ENCODE peak calls at places on chromosomes 4 and X, in seven cellular contexts. One of them, this sample, is unnamed.

GRCh38 chrX:143648705-143649104 is 12.8 kb upstream of the SLITRK4 start:
- DNase-seq in iris pigment epithelial cell: no peak
- DNase-seq in cerebellum: no peak
- DNase-seq in stromal cell of bone marrow: no peak
- DNase-seq in left cardiac atrium: no peak
- DNase-seq in T-helper 2 cell: peak
- DNase-seq in EL: no peak
- DNase-seq in this sample: peak

GRCh38 chrX:49176421-49177326 is 5.0 kb downstream of the PLP2 start:
- DNase-seq in iris pigment epithelial cell: no peak
- DNase-seq in cerebellum: no peak
- DNase-seq in stromal cell of bone marrow: no peak
- DNase-seq in left cardiac atrium: no peak
- DNase-seq in T-helper 2 cell: no peak
- DNase-seq in EL: no peak
- DNase-seq in this sample: no peak

GRCh38 chrX:119015407-119016242 is 41.2 kb downstream of the LONRF3 start:
- DNase-seq in iris pigment epithelial cell: peak
- DNase-seq in cerebellum: no peak
- DNase-seq in stromal cell of bone marrow: peak
- DNase-seq in left cardiac atrium: peak
- DNase-seq in T-helper 2 cell: no peak
- DNase-seq in EL: peak
- DNase-seq in this sample: peak

GRCh38 chr4:98706200-98706813 is 47.9 kb upstream of the TSPAN5 start:
- DNase-seq in iris pigment epithelial cell: no peak
- DNase-seq in cerebellum: no peak
- DNase-seq in stromal cell of bone marrow: no peak
- DNase-seq in left cardiac atrium: no peak
- DNase-seq in T-helper 2 cell: peak
- DNase-seq in EL: no peak
- DNase-seq in this sample: no peak

GRCh38 chrX:24231169-24231568 is 81.6 kb downstream of the ZFX start:
- DNase-seq in iris pigment epithelial cell: peak
- DNase-seq in cerebellum: no peak
- DNase-seq in stromal cell of bone marrow: peak
- DNase-seq in left cardiac atrium: no peak
- DNase-seq in T-helper 2 cell: peak
- DNase-seq in EL: peak
- DNase-seq in this sample: no peak

GRCh38 chrX:129760155-129760554 is 19.6 kb upstream of the SASH3 start:
- DNase-seq in iris pigment epithelial cell: no peak
- DNase-seq in cerebellum: no peak
- DNase-seq in stromal cell of bone marrow: no peak
- DNase-seq in left cardiac atrium: no peak
- DNase-seq in T-helper 2 cell: no peak
- DNase-seq in EL: no peak
- DNase-seq in this sample: no peak

GRCh38 chr4:86092684-86093083 is 267.2 kb downstream of the MAPK10 start:
- DNase-seq in iris pigment epithelial cell: peak
- DNase-seq in cerebellum: no peak
- DNase-seq in stromal cell of bone marrow: peak
- DNase-seq in left cardiac atrium: no peak
- DNase-seq in T-helper 2 cell: no peak
- DNase-seq in EL: peak
- DNase-seq in this sample: no peak

GRCh38 chrX:81202989-81203388 is 1.1 kb downstream of the SH3BGRL start:
- DNase-seq in iris pigment epithelial cell: no peak
- DNase-seq in cerebellum: no peak
- DNase-seq in stromal cell of bone marrow: no peak
- DNase-seq in left cardiac atrium: no peak
- DNase-seq in T-helper 2 cell: no peak
- DNase-seq in EL: no peak
- DNase-seq in this sample: no peak

GRCh38 chrX:43836435-43837184 is 45.6 kb downstream of the MAOB start:
- DNase-seq in iris pigment epithelial cell: peak
- DNase-seq in cerebellum: peak
- DNase-seq in stromal cell of bone marrow: no peak
- DNase-seq in left cardiac atrium: no peak
- DNase-seq in T-helper 2 cell: peak
- DNase-seq in EL: peak
- DNase-seq in this sample: no peak

GRCh38 chrX:17375631-17376380 is 806 bp downstream of the NHS start:
- DNase-seq in iris pigment epithelial cell: peak
- DNase-seq in cerebellum: no peak
- DNase-seq in stromal cell of bone marrow: no peak
- DNase-seq in left cardiac atrium: peak
- DNase-seq in T-helper 2 cell: no peak
- DNase-seq in EL: peak
- DNase-seq in this sample: no peak

GRCh38 chr4:1746919-1747602 is 25.7 kb downstream of the TACC3 start:
- DNase-seq in iris pigment epithelial cell: no peak
- DNase-seq in cerebellum: peak
- DNase-seq in stromal cell of bone marrow: no peak
- DNase-seq in left cardiac atrium: no peak
- DNase-seq in T-helper 2 cell: no peak
- DNase-seq in EL: no peak
- DNase-seq in this sample: no peak

GRCh38 chr4:122356317-122356818 is 22.4 kb upstream of the ADAD1 start:
- DNase-seq in iris pigment epithelial cell: no peak
- DNase-seq in cerebellum: no peak
- DNase-seq in stromal cell of bone marrow: no peak
- DNase-seq in left cardiac atrium: no peak
- DNase-seq in T-helper 2 cell: no peak
- DNase-seq in EL: no peak
- DNase-seq in this sample: no peak

GRCh38 chr4:7458066-7458425 is 23.3 kb upstream of the PSAPL1 start:
- DNase-seq in iris pigment epithelial cell: no peak
- DNase-seq in cerebellum: no peak
- DNase-seq in stromal cell of bone marrow: no peak
- DNase-seq in left cardiac atrium: no peak
- DNase-seq in T-helper 2 cell: no peak
- DNase-seq in EL: no peak
- DNase-seq in this sample: no peak

This sample was measured in MM.1S.